ENCODE peak calls at places on chromosomes 3 and 15, in five cellular contexts. K is HCT116, O is left ventricle myocardium inferior, Z is A673, F is OCI-LY7. S is an unnamed sample.

GRCh38 chr3:124967964-124968363 is 33.4 kb upstream of the MUC13 start:
- DNase-seq in Z (no peak), F (no peak), O (no peak), K (no peak), S (no peak)

GRCh38 chr15:92091155-92091734 is 237.7 kb downstream of the SLCO3A1 start:
- DNase-seq in Z (peak), F (no peak), K (peak), O (no peak), S (no peak)

GRCh38 chr15:100245496-100245838 is 96.3 kb downstream of the ADAMTS17 start:
- DNase-seq in Z (no peak), O (no peak), F (no peak), K (no peak), S (no peak)

GRCh38 chr3:116663161-116663885 is 46.3 kb upstream of the TUSC7 start:
- DNase-seq in Z (no peak), O (no peak), F (no peak), K (no peak), S (no peak)

GRCh38 chr15:70825841-70826240 is 28.1 kb downstream of the LARP6 start:
- DNase-seq in O (no peak), K (no peak), Z (no peak), F (no peak), S (no peak)

GRCh38 chr3:158217992-158218391 is 108.1 kb downstream of the RSRC1 start:
- DNase-seq in Z (no peak), K (no peak), F (no peak), O (no peak), S (no peak)

GRCh38 chr3:11820540-11821041 is 26.1 kb downstream of the TAMM41 start:
- DNase-seq in K (no peak), O (no peak), Z (peak), F (no peak), S (peak)

GRCh38 chr3:117706037-117706436 is 996.5 kb downstream of the TUSC7 start:
- DNase-seq in Z (no peak), F (no peak), K (no peak), O (no peak), S (peak)

GRCh38 chr3:183202004-183202722 is 39.6 kb upstream of the LAMP3 start:
- DNase-seq in O (no peak), F (no peak), Z (no peak), K (no peak), S (no peak)

GRCh38 chr3:69032137-69032536 is 18.7 kb upstream of the EOGT start:
- DNase-seq in K (no peak), Z (no peak), O (no peak), F (no peak), S (no peak)

GRCh38 chr3:81874738-81875137 is 113.3 kb upstream of the GBE1 start:
- DNase-seq in O (no peak), F (no peak), K (no peak), Z (no peak), S (no peak)

GRCh38 chr15:35874260-35874905 is 328.4 kb upstream of the DPH6 start:
- DNase-seq in Z (peak), O (no peak), F (no peak), K (peak), S (peak)

GRCh38 chr3:128066111-128066510 is 13.9 kb downstream of the SEC61A1 start:
- DNase-seq in Z (no peak), F (no peak), K (no peak), O (no peak), S (peak)

GRCh38 chr3:88785841-88786240 is 321.6 kb upstream of the EPHA3 start:
- DNase-seq in K (no peak), F (no peak), O (no peak), Z (no peak), S (no peak)

GRCh38 chr15:83746231-83746630 is 92.3 kb downstream of the ADAMTSL3 start:
- DNase-seq in O (no peak), K (no peak), F (no peak), Z (no peak), S (no peak)

GRCh38 chr3:70360985-70361384 is 48.5 kb upstream of the MDFIC2 start:
- DNase-seq in Z (peak), F (no peak), K (no peak), O (no peak), S (no peak)

GRCh38 chr3:70359711-70360110 is 47.3 kb upstream of the MDFIC2 start:
- DNase-seq in F (no peak), K (no peak), O (no peak), Z (no peak), S (no peak)

GRCh38 chr3:70358978-70359580 is 46.6 kb upstream of the MDFIC2 start:
- DNase-seq in O (no peak), K (peak), F (peak), Z (peak), S (peak)
- TF ChIP-seq CTCF in O (peak), K (peak), F (peak), Z (peak), S (peak)

GRCh38 chr3:84946240-84946639 is 12.5 kb upstream of the CADM2 start:
- DNase-seq in K (no peak), Z (no peak), F (no peak), O (no peak), S (no peak)

GRCh38 chr3:84943379-84943778 is 15.4 kb upstream of the CADM2 start:
- DNase-seq in F (no peak), O (no peak), Z (no peak), K (no peak), S (no peak)
- TF ChIP-seq CTCF in F (no peak), O (no peak), Z (peak), K (no peak), S (no peak)

DNA sequence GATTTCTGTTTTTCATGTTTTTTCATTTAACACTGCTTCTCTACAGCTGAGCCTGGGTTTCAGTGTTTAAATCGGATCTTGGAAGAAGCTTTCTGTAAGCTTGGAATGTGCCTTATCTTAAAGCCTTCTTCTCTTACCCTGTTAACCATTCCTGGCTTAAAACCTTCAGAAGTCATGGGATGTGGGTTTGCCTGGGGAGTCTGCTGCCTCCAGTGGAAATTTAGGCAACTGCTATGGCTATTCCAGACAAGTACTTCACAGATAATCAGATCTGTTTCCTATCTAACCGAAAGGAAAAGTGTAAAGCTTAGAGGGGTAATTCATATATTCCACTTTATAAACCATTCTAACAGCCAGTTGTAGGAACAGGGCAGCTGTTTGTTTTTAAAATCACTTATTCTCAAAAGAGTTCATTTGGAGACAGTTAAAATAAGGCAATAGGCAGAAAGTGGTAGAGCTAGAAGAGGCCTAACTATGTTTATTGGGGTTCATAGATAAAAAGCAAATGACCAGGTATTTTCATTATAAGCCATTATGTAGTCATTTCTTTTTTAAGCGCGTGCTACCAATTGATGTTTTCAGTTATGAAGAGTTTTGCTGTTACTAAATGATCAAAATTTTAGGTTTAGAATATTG is 219.9 kb downstream of the TCF12 start:
- DNase-seq in Z (peak), K (peak), O (no peak), F (peak), S (peak)
- TF ChIP-seq CTCF in Z (peak), K (peak), O (peak), F (peak), S (peak)

GRCh38 chr3:87088366-87088983 is 97.5 kb upstream of the VGLL3 start:
- DNase-seq in O (no peak), K (no peak), F (no peak), Z (no peak), S (no peak)

GRCh38 chr3:87084868-87085267 is 93.9 kb upstream of the VGLL3 start:
- DNase-seq in Z (no peak), F (no peak), O (no peak), K (no peak), S (no peak)

GRCh38 chr3:87088984-87089841 is 98.3 kb upstream of the VGLL3 start:
- DNase-seq in F (no peak), Z (peak), O (peak), K (no peak), S (peak)
- TF ChIP-seq CTCF in F (no peak), Z (no peak), O (no peak), K (no peak), S (no peak)

GRCh38 chr3:13282986-13283876 is 136.9 kb downstream of the NUP210 start:
- DNase-seq in F (no peak), O (no peak), K (peak), Z (peak), S (no peak)
- TF ChIP-seq CTCF in F (no peak), O (peak), K (peak), Z (peak), S (peak)

GRCh38 chr3:15330031-15330596 is 2.3 kb downstream of the SH3BP5 start:
- DNase-seq in K (no peak), O (peak), F (no peak), Z (peak), S (peak)
- TF ChIP-seq CTCF in K (no peak), O (no peak), F (no peak), Z (no peak), S (no peak)

DNA sequence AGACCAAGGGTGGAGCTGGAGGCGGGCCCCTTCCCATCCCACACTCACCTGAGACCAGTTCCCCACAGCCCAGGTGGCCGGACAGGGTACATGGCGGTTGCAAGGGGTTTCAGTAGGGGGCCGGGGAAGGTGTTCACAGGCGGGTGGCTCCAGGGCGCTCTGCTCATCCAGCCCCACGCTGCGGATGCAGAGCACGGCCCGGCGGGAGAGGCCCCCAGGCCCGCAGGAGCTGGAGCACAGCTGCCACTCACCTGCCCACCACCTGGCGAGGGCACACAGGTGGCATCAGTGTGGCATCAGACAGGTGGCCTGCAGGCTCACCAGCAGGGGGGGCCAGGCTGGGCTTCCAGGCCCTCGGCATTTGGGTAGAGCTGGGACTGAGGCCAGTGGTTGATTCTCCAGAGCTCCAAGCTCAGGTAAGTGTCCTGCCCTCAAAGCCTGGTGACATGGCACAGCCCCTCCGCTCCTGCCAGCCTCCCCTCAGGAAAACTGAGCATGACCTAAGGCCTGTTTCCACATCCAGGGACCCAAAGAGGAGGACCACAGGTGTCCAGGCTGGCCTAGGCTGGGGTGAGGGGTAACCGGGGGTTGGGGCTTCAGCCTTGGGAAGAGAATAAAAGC is 43.8 kb downstream of the ADAMTS7 start:
- DNase-seq in K (no peak), F (peak), O (no peak), Z (no peak), S (no peak)
- TF ChIP-seq CTCF in K (peak), F (peak), O (no peak), Z (no peak), S (no peak)

DNA sequence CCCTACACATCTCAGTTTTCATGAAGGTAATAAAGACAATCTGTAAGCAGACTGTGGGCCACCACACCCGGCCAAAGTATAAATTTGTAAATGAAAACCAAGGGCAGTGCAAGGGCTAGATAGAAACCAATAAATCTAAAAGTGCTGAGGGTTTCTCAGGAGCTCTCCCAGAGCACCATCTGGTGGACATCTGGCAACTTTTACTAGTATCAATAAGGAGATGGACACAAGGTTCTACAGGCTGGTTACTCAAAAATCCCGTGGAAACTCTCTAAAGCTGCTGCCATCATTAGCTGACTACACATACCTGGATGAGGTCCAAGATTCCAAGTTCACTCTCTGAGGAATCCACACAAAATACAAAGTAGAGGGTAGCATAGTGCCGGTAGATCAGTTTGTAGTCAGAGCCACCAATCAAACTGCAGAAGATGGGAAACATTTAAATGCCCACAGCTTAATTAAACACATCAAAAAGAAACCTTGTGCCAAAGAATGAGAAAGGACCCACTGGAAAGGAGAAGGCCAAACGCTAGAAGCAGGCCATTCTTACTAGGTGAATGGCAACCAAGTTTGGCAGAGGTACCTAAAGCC is 5.5 kb downstream of the AP3S2 start:
- DNase-seq in O (no peak), Z (peak), F (peak), K (peak), S (peak)
- TF ChIP-seq CTCF in O (peak), Z (peak), F (peak), K (peak), S (peak)